ENCODE peak calls at places on chromosomes 16 and 17, in nine cellular contexts. J is anterior cingulate cortex; P is activated CD4-positive, alpha-beta T cell treated with anti-CD3 and anti-CD28 coated beads, Interleukin-2, amount 50 U/mL, for 1 hour; M is kidney glomerular epithelial cell; X is pancreas; T is activated T-cell treated with anti-CD3 and anti-CD28 coated beads, Interleukin-2, amount 50 U/mL, for 72 hours; A is WERI-Rb-1; C is activated naive CD4-positive, alpha-beta T cell; Z is bronchial epithelial cell. Y is an unnamed sample.

GRCh38 chr16:66728117-66728787 is 23.2 kb downstream of the DYNC1LI2 start:
- DNase-seq in J (no peak), P (no peak), M (peak), X (peak), T (no peak), A (no peak), C (no peak), Z (peak), Y (no peak)

GRCh38 chr17:29068828-29069227 is 25.9 kb downstream of the PIPOX start:
- DNase-seq in J (no peak), P (no peak), M (no peak), X (no peak), T (no peak), A (no peak), C (no peak), Z (no peak), Y (no peak)

GRCh38 chr16:79997257-79997656 is 396.7 kb upstream of the MAF start:
- DNase-seq in J (no peak), P (no peak), M (no peak), X (no peak), T (peak), A (peak), C (no peak), Z (peak), Y (no peak)

GRCh38 chr17:64498308-64499203 is 1.7 kb upstream of the POLG2 start:
- DNase-seq in J (no peak), P (no peak), M (no peak), X (no peak), T (no peak), A (no peak), C (no peak), Z (no peak), Y (no peak)

GRCh38 chr17:28396635-28397239 is 9.3 kb downstream of the SLC46A1 start:
- DNase-seq in J (no peak), P (no peak), M (no peak), X (no peak), T (no peak), A (no peak), C (no peak), Z (no peak), Y (no peak)

GRCh38 chr17:39687101-39687545 is 734 bp downstream of the PGAP3 start:
- DNase-seq in J (no peak), P (no peak), M (no peak), X (no peak), T (no peak), A (peak), C (no peak), Z (no peak), Y (no peak)

GRCh38 chr17:11290814-11291213 is 49.8 kb downstream of the SHISA6 start:
- DNase-seq in J (no peak), P (no peak), M (no peak), X (no peak), T (no peak), A (no peak), C (no peak), Z (no peak), Y (no peak)

GRCh38 chr16:58471209-58471975 is 28.6 kb upstream of the NDRG4 start:
- DNase-seq in J (no peak), P (no peak), M (no peak), X (no peak), T (no peak), A (peak), C (no peak), Z (no peak), Y (no peak)

GRCh38 chr17:50213026-50214015 is 11.9 kb upstream of the COL1A1 start:
- DNase-seq in J (no peak), P (no peak), M (no peak), X (no peak), T (peak), A (peak), C (no peak), Z (no peak), Y (no peak)

GRCh38 chr16:30005341-30006094 is 5.3 kb downstream of the DOC2A start:
- DNase-seq in J (no peak), P (peak), M (peak), X (no peak), T (peak), A (peak), C (no peak), Z (no peak), Y (no peak)

GRCh38 chr16:24734382-24734781 is 4.9 kb downstream of the TNRC6A start:
- DNase-seq in J (no peak), P (no peak), M (no peak), X (no peak), T (no peak), A (no peak), C (no peak), Z (no peak), Y (no peak)

GRCh38 chr16:89094252-89094901 is 725 bp downstream of the ACSF3 start:
- DNase-seq in J (no peak), P (peak), M (no peak), X (no peak), T (peak), A (no peak), C (no peak), Z (peak), Y (no peak)

GRCh38 chr17:47099451-47099986 is 89.6 kb downstream of the CDC27 start:
- DNase-seq in J (no peak), P (no peak), M (no peak), X (no peak), T (no peak), A (no peak), C (no peak), Z (no peak), Y (no peak)

GRCh38 chr16:58492066-58492465 is 7.9 kb upstream of the NDRG4 start:
- DNase-seq in J (no peak), P (no peak), M (no peak), X (no peak), T (no peak), A (no peak), C (no peak), Z (no peak), Y (no peak)

GRCh38 chr16:50741225-50741807 is 570 bp upstream of the CYLD start:
- DNase-seq in J (no peak), P (no peak), M (no peak), X (peak), T (no peak), A (no peak), C (no peak), Z (peak), Y (no peak)

GRCh38 chr17:50519141-50519834 is 11.0 kb downstream of the MYCBPAP start:
- DNase-seq in J (no peak), P (no peak), M (no peak), X (no peak), T (no peak), A (no peak), C (no peak), Z (peak), Y (no peak)

GRCh38 chr17:78142113-78142861 is 3.9 kb upstream of the C17orf99 start:
- DNase-seq in J (no peak), P (no peak), M (peak), X (peak), T (no peak), A (no peak), C (no peak), Z (peak), Y (no peak)

GRCh38 chr17:57876866-57877237 is 27.0 kb upstream of the MRPS23 start:
- DNase-seq in J (no peak), P (no peak), M (no peak), X (no peak), T (no peak), A (no peak), C (no peak), Z (peak), Y (no peak)

GRCh38 chr17:35073183-35073790 is 9.8 kb upstream of the RFFL start:
- DNase-seq in J (no peak), P (no peak), M (no peak), X (no peak), T (peak), A (no peak), C (no peak), Z (no peak), Y (no peak)

GRCh38 chr16:78598186-78598585 is 498.7 kb downstream of the WWOX start:
- DNase-seq in J (no peak), P (no peak), M (no peak), X (no peak), T (no peak), A (no peak), C (no peak), Z (no peak), Y (no peak)

GRCh38 chr17:36185416-36185815 is 9.0 kb upstream of the TBC1D3B start:
- DNase-seq in J (no peak), P (no peak), M (no peak), X (no peak), T (no peak), A (no peak), C (no peak), Z (no peak), Y (no peak)